ENCODE peak calls at places on chromosomes 13 and 19, in nine cellular contexts. One of them, this sample, is unnamed.

GRCh38 chr19:48660854-48661731 is 11.7 kb downstream of the NTN5 start:
- DNase-seq in ELR: peak; percentile 91
- DNase-seq in GM12878: peak; percentile 83
- DNase-seq in colonic mucosa: peak; percentile 80
- DNase-seq in stimulated activated CD4-positive, alpha-beta T cell treated with anti-CD3 and anti-CD28 coated beads, Interleukin-4, amount 100 ng/mL, for 1 hour: peak; percentile 72
- DNase-seq in GM12865: peak; percentile 94
- DNase-seq in aorta: peak; percentile 93
- DNase-seq in MM.1S: peak; percentile 93
- DNase-seq in mesendoderm: peak; percentile 86
- DNase-seq in this sample: peak; percentile 81

GRCh38 chr19:55391191-55391670 is 5.5 kb downstream of the RPL28 start:
- DNase-seq in mesendoderm: no peak
- DNase-seq in GM12878: no peak
- DNase-seq in stimulated activated CD4-positive, alpha-beta T cell treated with anti-CD3 and anti-CD28 coated beads, Interleukin-4, amount 100 ng/mL, for 1 hour: no peak
- DNase-seq in GM12865: no peak
- DNase-seq in aorta: no peak
- DNase-seq in MM.1S: no peak
- DNase-seq in ELR: no peak
- DNase-seq in colonic mucosa: no peak
- DNase-seq in this sample: no peak

GRCh38 chr13:51538626-51539179 is 45.6 kb upstream of the WDFY2 start:
- DNase-seq in GM12865: no peak
- DNase-seq in GM12878: no peak
- DNase-seq in mesendoderm: no peak
- DNase-seq in aorta: no peak
- DNase-seq in ELR: no peak
- DNase-seq in stimulated activated CD4-positive, alpha-beta T cell treated with anti-CD3 and anti-CD28 coated beads, Interleukin-4, amount 100 ng/mL, for 1 hour: no peak
- DNase-seq in MM.1S: no peak
- DNase-seq in colonic mucosa: no peak
- DNase-seq in this sample: peak; percentile 73

GRCh38 chr19:53977991-53978731 is 13.3 kb upstream of the CACNG6 start:
- DNase-seq in colonic mucosa: no peak
- DNase-seq in GM12865: no peak
- DNase-seq in stimulated activated CD4-positive, alpha-beta T cell treated with anti-CD3 and anti-CD28 coated beads, Interleukin-4, amount 100 ng/mL, for 1 hour: peak; percentile 50
- DNase-seq in GM12878: no peak
- DNase-seq in ELR: peak; percentile 87
- DNase-seq in MM.1S: no peak
- DNase-seq in mesendoderm: peak; percentile 100
- DNase-seq in aorta: peak; percentile 70
- DNase-seq in this sample: no peak

GRCh38 chr19:15433519-15434069 is 14.8 kb upstream of the AKAP8L start:
- DNase-seq in GM12865: no peak
- DNase-seq in MM.1S: no peak
- DNase-seq in stimulated activated CD4-positive, alpha-beta T cell treated with anti-CD3 and anti-CD28 coated beads, Interleukin-4, amount 100 ng/mL, for 1 hour: no peak
- DNase-seq in ELR: no peak
- DNase-seq in colonic mucosa: no peak
- DNase-seq in aorta: no peak
- DNase-seq in GM12878: no peak
- DNase-seq in mesendoderm: no peak
- DNase-seq in this sample: no peak

GRCh38 chr19:38705197-38706019 is 38.9 kb downstream of the CAPN12 start:
- DNase-seq in GM12865: no peak
- DNase-seq in aorta: no peak
- DNase-seq in mesendoderm: no peak
- DNase-seq in ELR: no peak
- DNase-seq in colonic mucosa: no peak
- DNase-seq in MM.1S: no peak
- DNase-seq in stimulated activated CD4-positive, alpha-beta T cell treated with anti-CD3 and anti-CD28 coated beads, Interleukin-4, amount 100 ng/mL, for 1 hour: no peak
- DNase-seq in GM12878: no peak
- DNase-seq in this sample: no peak

GRCh38 chr19:801030-801860 is 4.0 kb downstream of the PTBP1 start:
- DNase-seq in MM.1S: no peak
- DNase-seq in ELR: no peak
- DNase-seq in GM12878: no peak
- DNase-seq in mesendoderm: no peak
- DNase-seq in colonic mucosa: peak; percentile 55
- DNase-seq in aorta: peak; percentile 90
- DNase-seq in stimulated activated CD4-positive, alpha-beta T cell treated with anti-CD3 and anti-CD28 coated beads, Interleukin-4, amount 100 ng/mL, for 1 hour: no peak
- DNase-seq in GM12865: no peak
- DNase-seq in this sample: no peak

GRCh38 chr19:19463348-19464117 is 51.8 kb downstream of the TSSK6 start:
- DNase-seq in aorta: peak; percentile 77
- DNase-seq in GM12865: no peak
- DNase-seq in colonic mucosa: no peak
- DNase-seq in mesendoderm: peak; percentile 44
- DNase-seq in MM.1S: no peak
- DNase-seq in ELR: peak; percentile 50
- DNase-seq in stimulated activated CD4-positive, alpha-beta T cell treated with anti-CD3 and anti-CD28 coated beads, Interleukin-4, amount 100 ng/mL, for 1 hour: no peak
- DNase-seq in GM12878: no peak
- DNase-seq in this sample: no peak

GRCh38 chr13:39209731-39210633 is 171.7 kb downstream of the NHLRC3 start:
- DNase-seq in ELR: no peak
- DNase-seq in colonic mucosa: no peak
- DNase-seq in GM12878: no peak
- DNase-seq in GM12865: no peak
- DNase-seq in aorta: no peak
- DNase-seq in MM.1S: no peak
- DNase-seq in stimulated activated CD4-positive, alpha-beta T cell treated with anti-CD3 and anti-CD28 coated beads, Interleukin-4, amount 100 ng/mL, for 1 hour: no peak
- DNase-seq in mesendoderm: no peak
- DNase-seq in this sample: no peak

GRCh38 chr13:24877531-24877930 is 113.6 kb downstream of the RNF17 start:
- DNase-seq in GM12865: no peak
- DNase-seq in GM12878: no peak
- DNase-seq in stimulated activated CD4-positive, alpha-beta T cell treated with anti-CD3 and anti-CD28 coated beads, Interleukin-4, amount 100 ng/mL, for 1 hour: no peak
- DNase-seq in mesendoderm: no peak
- DNase-seq in ELR: no peak
- DNase-seq in colonic mucosa: no peak
- DNase-seq in aorta: no peak
- DNase-seq in MM.1S: no peak
- DNase-seq in this sample: no peak

GRCh38 chr13:36395280-36395679 is 37.0 kb upstream of the CCNA1 start:
- DNase-seq in mesendoderm: peak; percentile 37
- DNase-seq in ELR: peak; percentile 62
- DNase-seq in GM12878: no peak
- DNase-seq in aorta: no peak
- DNase-seq in GM12865: peak; percentile 19
- DNase-seq in MM.1S: peak; percentile 17
- DNase-seq in colonic mucosa: no peak
- DNase-seq in stimulated activated CD4-positive, alpha-beta T cell treated with anti-CD3 and anti-CD28 coated beads, Interleukin-4, amount 100 ng/mL, for 1 hour: no peak
- DNase-seq in this sample: no peak

GRCh38 chr13:40120288-40120687 is 464.8 kb downstream of the COG6 start:
- DNase-seq in ELR: no peak
- DNase-seq in aorta: no peak
- DNase-seq in GM12865: no peak
- DNase-seq in MM.1S: no peak
- DNase-seq in mesendoderm: no peak
- DNase-seq in stimulated activated CD4-positive, alpha-beta T cell treated with anti-CD3 and anti-CD28 coated beads, Interleukin-4, amount 100 ng/mL, for 1 hour: no peak
- DNase-seq in colonic mucosa: no peak
- DNase-seq in GM12878: no peak
- DNase-seq in this sample: no peak

GRCh38 chr19:11797491-11797890 is 832 bp upstream of the ZNF491 start:
- DNase-seq in MM.1S: peak; percentile 81
- DNase-seq in mesendoderm: peak; percentile 78
- DNase-seq in GM12865: peak; percentile 88
- DNase-seq in GM12878: peak; percentile 54
- DNase-seq in aorta: peak; percentile 85
- DNase-seq in stimulated activated CD4-positive, alpha-beta T cell treated with anti-CD3 and anti-CD28 coated beads, Interleukin-4, amount 100 ng/mL, for 1 hour: peak; percentile 65
- DNase-seq in colonic mucosa: peak; percentile 96
- DNase-seq in ELR: peak; percentile 91
- DNase-seq in this sample: peak; percentile 92

GRCh38 chr19:27872370-27872769 is 1340.6 kb downstream of the UQCRFS1 start:
- DNase-seq in ELR: no peak
- DNase-seq in GM12865: no peak
- DNase-seq in GM12878: no peak
- DNase-seq in mesendoderm: no peak
- DNase-seq in aorta: no peak
- DNase-seq in MM.1S: no peak
- DNase-seq in colonic mucosa: no peak
- DNase-seq in stimulated activated CD4-positive, alpha-beta T cell treated with anti-CD3 and anti-CD28 coated beads, Interleukin-4, amount 100 ng/mL, for 1 hour: no peak
- DNase-seq in this sample: no peak

GRCh38 chr19:1161716-1162115 is 12.4 kb downstream of the SBNO2 start:
- DNase-seq in GM12878: no peak
- DNase-seq in mesendoderm: no peak
- DNase-seq in MM.1S: no peak
- DNase-seq in stimulated activated CD4-positive, alpha-beta T cell treated with anti-CD3 and anti-CD28 coated beads, Interleukin-4, amount 100 ng/mL, for 1 hour: no peak
- DNase-seq in aorta: no peak
- DNase-seq in ELR: no peak
- DNase-seq in GM12865: peak; percentile 59
- DNase-seq in colonic mucosa: no peak
- DNase-seq in this sample: peak; percentile 46

GRCh38 chr19:35347171-35347929 is at the start of gene FFAR1:
- DNase-seq in colonic mucosa: no peak
- DNase-seq in mesendoderm: no peak
- DNase-seq in aorta: peak; percentile 61
- DNase-seq in GM12865: peak; percentile 96
- DNase-seq in MM.1S: no peak
- DNase-seq in stimulated activated CD4-positive, alpha-beta T cell treated with anti-CD3 and anti-CD28 coated beads, Interleukin-4, amount 100 ng/mL, for 1 hour: peak; percentile 45
- DNase-seq in GM12878: peak; percentile 96
- DNase-seq in ELR: peak; percentile 5
- DNase-seq in this sample: no peak

GRCh38 chr13:46553886-46554855 is 1.2 kb downstream of the LRCH1 start:
- DNase-seq in mesendoderm: peak; percentile 83
- DNase-seq in ELR: peak; percentile 97
- DNase-seq in GM12865: peak; percentile 87
- DNase-seq in MM.1S: peak; percentile 43
- DNase-seq in aorta: peak; percentile 87
- DNase-seq in GM12878: no peak
- DNase-seq in stimulated activated CD4-positive, alpha-beta T cell treated with anti-CD3 and anti-CD28 coated beads, Interleukin-4, amount 100 ng/mL, for 1 hour: peak; percentile 73
- DNase-seq in colonic mucosa: peak; percentile 77
- DNase-seq in this sample: peak; percentile 93

GRCh38 chr19:1567848-1568227 is 287 bp downstream of the MEX3D start:
- DNase-seq in mesendoderm: no peak
- DNase-seq in stimulated activated CD4-positive, alpha-beta T cell treated with anti-CD3 and anti-CD28 coated beads, Interleukin-4, amount 100 ng/mL, for 1 hour: no peak
- DNase-seq in GM12865: no peak
- DNase-seq in colonic mucosa: no peak
- DNase-seq in GM12878: no peak
- DNase-seq in aorta: no peak
- DNase-seq in MM.1S: no peak
- DNase-seq in ELR: no peak
- DNase-seq in this sample: no peak

GRCh38 chr13:41064493-41064892 is 3.2 kb downstream of the WBP4 start:
- DNase-seq in ELR: peak; percentile 89
- DNase-seq in stimulated activated CD4-positive, alpha-beta T cell treated with anti-CD3 and anti-CD28 coated beads, Interleukin-4, amount 100 ng/mL, for 1 hour: no peak
- DNase-seq in GM12878: no peak
- DNase-seq in MM.1S: no peak
- DNase-seq in colonic mucosa: no peak
- DNase-seq in GM12865: no peak
- DNase-seq in mesendoderm: no peak
- DNase-seq in aorta: no peak
- DNase-seq in this sample: no peak

GRCh38 chr13:110448230-110448629 is 113.3 kb downstream of the RAB20 start:
- DNase-seq in mesendoderm: peak; percentile 68
- DNase-seq in MM.1S: no peak
- DNase-seq in GM12865: no peak
- DNase-seq in colonic mucosa: no peak
- DNase-seq in aorta: no peak
- DNase-seq in ELR: peak; percentile 96
- DNase-seq in GM12878: no peak
- DNase-seq in stimulated activated CD4-positive, alpha-beta T cell treated with anti-CD3 and anti-CD28 coated beads, Interleukin-4, amount 100 ng/mL, for 1 hour: no peak
- DNase-seq in this sample: no peak

GRCh38 chr13:86080340-86080995 is 281.2 kb upstream of the SLITRK6 start:
- DNase-seq in ELR: peak; percentile 22
- DNase-seq in colonic mucosa: no peak
- DNase-seq in mesendoderm: no peak
- DNase-seq in MM.1S: no peak
- DNase-seq in aorta: no peak
- DNase-seq in stimulated activated CD4-positive, alpha-beta T cell treated with anti-CD3 and anti-CD28 coated beads, Interleukin-4, amount 100 ng/mL, for 1 hour: no peak
- DNase-seq in GM12878: no peak
- DNase-seq in GM12865: no peak
- DNase-seq in this sample: no peak

GRCh38 chr13:98657506-98658085 is 80.7 kb upstream of the STK24 start:
- DNase-seq in stimulated activated CD4-positive, alpha-beta T cell treated with anti-CD3 and anti-CD28 coated beads, Interleukin-4, amount 100 ng/mL, for 1 hour: no peak
- DNase-seq in ELR: peak; percentile 30
- DNase-seq in GM12878: no peak
- DNase-seq in MM.1S: no peak
- DNase-seq in aorta: no peak
- DNase-seq in mesendoderm: no peak
- DNase-seq in GM12865: no peak
- DNase-seq in colonic mucosa: no peak
- DNase-seq in this sample: no peak

GRCh38 chr19:56905616-56906015 is 65.1 kb upstream of the PEG3 start:
- DNase-seq in aorta: no peak
- DNase-seq in MM.1S: no peak
- DNase-seq in GM12865: no peak
- DNase-seq in mesendoderm: no peak
- DNase-seq in GM12878: no peak
- DNase-seq in ELR: no peak
- DNase-seq in colonic mucosa: no peak
- DNase-seq in stimulated activated CD4-positive, alpha-beta T cell treated with anti-CD3 and anti-CD28 coated beads, Interleukin-4, amount 100 ng/mL, for 1 hour: no peak
- DNase-seq in this sample: no peak

GRCh38 chr13:38933786-38934185 is 56.8 kb downstream of the STOML3 start:
- DNase-seq in ELR: no peak
- DNase-seq in GM12865: no peak
- DNase-seq in mesendoderm: no peak
- DNase-seq in colonic mucosa: no peak
- DNase-seq in GM12878: no peak
- DNase-seq in aorta: no peak
- DNase-seq in MM.1S: no peak
- DNase-seq in stimulated activated CD4-positive, alpha-beta T cell treated with anti-CD3 and anti-CD28 coated beads, Interleukin-4, amount 100 ng/mL, for 1 hour: no peak
- DNase-seq in this sample: no peak

GRCh38 chr13:110845520-110845919 is 69.3 kb downstream of the ANKRD10 start:
- DNase-seq in mesendoderm: no peak
- DNase-seq in ELR: no peak
- DNase-seq in GM12865: no peak
- DNase-seq in GM12878: no peak
- DNase-seq in colonic mucosa: no peak
- DNase-seq in aorta: no peak
- DNase-seq in MM.1S: no peak
- DNase-seq in stimulated activated CD4-positive, alpha-beta T cell treated with anti-CD3 and anti-CD28 coated beads, Interleukin-4, amount 100 ng/mL, for 1 hour: no peak
- DNase-seq in this sample: no peak

GRCh38 chr19:39363909-39364457 is 21.8 kb downstream of the SAMD4B start:
- DNase-seq in stimulated activated CD4-positive, alpha-beta T cell treated with anti-CD3 and anti-CD28 coated beads, Interleukin-4, amount 100 ng/mL, for 1 hour: no peak
- DNase-seq in MM.1S: no peak
- DNase-seq in aorta: no peak
- DNase-seq in mesendoderm: no peak
- DNase-seq in ELR: no peak
- DNase-seq in GM12878: no peak
- DNase-seq in colonic mucosa: no peak
- DNase-seq in GM12865: no peak
- DNase-seq in this sample: no peak

GRCh38 chr13:98284677-98285076 is 107.6 kb upstream of the RNF113B start:
- DNase-seq in colonic mucosa: no peak
- DNase-seq in MM.1S: no peak
- DNase-seq in GM12865: no peak
- DNase-seq in aorta: no peak
- DNase-seq in ELR: no peak
- DNase-seq in stimulated activated CD4-positive, alpha-beta T cell treated with anti-CD3 and anti-CD28 coated beads, Interleukin-4, amount 100 ng/mL, for 1 hour: no peak
- DNase-seq in GM12878: no peak
- DNase-seq in mesendoderm: no peak
- DNase-seq in this sample: peak; percentile 87

GRCh38 chr19:9130965-9131364 is 4.2 kb upstream of the OR7G3 start:
- DNase-seq in colonic mucosa: no peak
- DNase-seq in stimulated activated CD4-positive, alpha-beta T cell treated with anti-CD3 and anti-CD28 coated beads, Interleukin-4, amount 100 ng/mL, for 1 hour: no peak
- DNase-seq in ELR: no peak
- DNase-seq in GM12878: no peak
- DNase-seq in MM.1S: no peak
- DNase-seq in mesendoderm: no peak
- DNase-seq in GM12865: peak; percentile 5
- DNase-seq in aorta: no peak
- DNase-seq in this sample: no peak

GRCh38 chr19:43766755-43767043 is 11.9 kb upstream of the SMG9 start:
- DNase-seq in GM12878: no peak
- DNase-seq in colonic mucosa: no peak
- DNase-seq in mesendoderm: no peak
- DNase-seq in GM12865: no peak
- DNase-seq in stimulated activated CD4-positive, alpha-beta T cell treated with anti-CD3 and anti-CD28 coated beads, Interleukin-4, amount 100 ng/mL, for 1 hour: no peak
- DNase-seq in ELR: no peak
- DNase-seq in MM.1S: no peak
- DNase-seq in aorta: no peak
- DNase-seq in this sample: no peak

GRCh38 chr19:5349041-5349440 is 8.4 kb upstream of the PTPRS start:
- DNase-seq in ELR: no peak
- DNase-seq in GM12865: no peak
- DNase-seq in stimulated activated CD4-positive, alpha-beta T cell treated with anti-CD3 and anti-CD28 coated beads, Interleukin-4, amount 100 ng/mL, for 1 hour: no peak
- DNase-seq in aorta: no peak
- DNase-seq in colonic mucosa: no peak
- DNase-seq in mesendoderm: peak; percentile 70
- DNase-seq in GM12878: no peak
- DNase-seq in MM.1S: no peak
- DNase-seq in this sample: peak; percentile 63

GRCh38 chr13:30730526-30730925 is 4.8 kb upstream of the ALOX5AP start:
- DNase-seq in GM12878: no peak
- DNase-seq in ELR: no peak
- DNase-seq in aorta: no peak
- DNase-seq in MM.1S: no peak
- DNase-seq in colonic mucosa: no peak
- DNase-seq in mesendoderm: peak; percentile 63
- DNase-seq in stimulated activated CD4-positive, alpha-beta T cell treated with anti-CD3 and anti-CD28 coated beads, Interleukin-4, amount 100 ng/mL, for 1 hour: no peak
- DNase-seq in GM12865: no peak
- DNase-seq in this sample: peak; percentile 88